ENCODE peak calls at places on chromosome 16, in seven cellular contexts. T is right cardiac atrium; D is heart right ventricle; A is left lung; E is CD4-positive, alpha-beta memory T cell; F is endodermal cell; G is tibial artery. B is an unnamed sample. For H3K4me1 and H3K27me3, the result is how much of the 10 kb centered on the place peaks cover.

GRCh38 chr16:19088341-19088916 is 21.0 kb downstream of the COQ7 start:
- DNase-seq in T (no peak), D (no peak), A (no peak), E (no peak), F (peak), G (peak), B (no peak)

GRCh38 chr16:84340305-84341040 is 27.9 kb upstream of the ATP2C2 start:
- DNase-seq in T (no peak), D (no peak), A (no peak), E (no peak), F (no peak), G (no peak), B (no peak)

GRCh38 chr16:24993722-24994686 is 21.2 kb downstream of the ARHGAP17 start:
- DNase-seq in T (no peak), D (no peak), A (no peak), E (no peak), F (no peak), G (no peak), B (no peak)

GRCh38 chr16:9378876-9379275 is 287.4 kb downstream of the HAPSTR1 start:
- DNase-seq in T (no peak), D (no peak), A (no peak), E (no peak), F (no peak), G (no peak), B (no peak)

GRCh38 chr16:87295259-87295658 is 21.9 kb downstream of the C16orf95 start:
- DNase-seq in T (no peak), D (no peak), A (no peak), E (peak), F (no peak), G (no peak), B (no peak)

GRCh38 chr16:77657016-77657415 is 65.3 kb upstream of the NUDT7 start:
- DNase-seq in T (no peak), D (no peak), A (no peak), E (no peak), F (peak), G (no peak), B (no peak)

GRCh38 chr16:85303354-85303883 is 191.1 kb upstream of the CIBAR2 start:
- DNase-seq in T (peak), D (peak), A (peak), E (peak), F (peak), G (peak), B (no peak)

GRCh38 chr16:22253272-22253671 is 43.9 kb upstream of the POLR3E start:
- DNase-seq in T (no peak), D (no peak), A (no peak), E (no peak), F (no peak), G (no peak), B (no peak)

GRCh38 chr16:20939599-20939998 is 39.0 kb downstream of the LYRM1 start:
- DNase-seq in T (no peak), D (no peak), A (no peak), E (no peak), F (no peak), G (no peak), B (no peak)

GRCh38 chr16:88285514-88285822 is 97.3 kb upstream of the ZNF469 start:
- DNase-seq in T (peak), D (no peak), A (peak), E (no peak), F (no peak), G (no peak), B (no peak)

GRCh38 chr16:2785101-2785991 is 2.0 kb downstream of the PRSS33 start:
- DNase-seq in T (no peak), D (no peak), A (peak), E (peak), F (peak), G (no peak), B (peak)

GRCh38 chr16:3484328-3485096 is 10.8 kb downstream of the C16orf90 start:
- DNase-seq in T (peak), D (no peak), A (no peak), E (no peak), F (peak), G (no peak), B (no peak)

GRCh38 chr16:872436-873242 is 72.1 kb upstream of the GNG13 start:
- DNase-seq in T (peak), D (no peak), A (peak), E (no peak), F (no peak), G (no peak), B (no peak)

GRCh38 chr16:65463652-65464260 is 341.9 kb upstream of the CDH11 start:
- DNase-seq in T (no peak), D (no peak), A (no peak), E (no peak), F (no peak), G (no peak), B (no peak)

GRCh38 chr16:84027607-84028006 is 15.0 kb downstream of the SLC38A8 start:
- DNase-seq in T (no peak), D (no peak), A (peak), E (no peak), F (no peak), G (no peak), B (no peak)

GRCh38 chr16:75264999-75265910 is 13.8 kb upstream of the BCAR1 start:
- DNase-seq in T (peak), D (peak), A (peak), E (no peak), F (peak), G (peak), B (peak)

GRCh38 chr16:1181715-1182671 is 29.1 kb downstream of the CACNA1H start:
- DNase-seq in T (peak), D (peak), A (peak), E (no peak), F (no peak), G (peak), B (no peak)

GRCh38 chr16:64971211-64971610 is 150.7 kb downstream of the CDH11 start:
- DNase-seq in T (no peak), D (no peak), A (no peak), E (no peak), F (no peak), G (no peak), B (no peak)

GRCh38 chr16:14486520-14487303 is 143.3 kb downstream of the PARN start:
- DNase-seq in T (peak), D (peak), A (no peak), E (no peak), F (peak), G (peak), B (peak)

GRCh38 chr16:11612110-11612981 is 25.6 kb upstream of the LITAF start:
- DNase-seq in T (no peak), D (no peak), A (peak), E (no peak), F (peak), G (no peak), B (no peak)

GRCh38 chr16:89921699-89922476 is 1.3 kb upstream of the TUBB3 start:
- DNase-seq in T (peak), D (peak), A (peak), E (no peak), F (peak), G (peak), B (peak)
- H3K4me1 ChIP-seq in T (under half), D (half or more), A (half or more), E (half or more), F (under half), G (half or more), B (half or more)

DNA sequence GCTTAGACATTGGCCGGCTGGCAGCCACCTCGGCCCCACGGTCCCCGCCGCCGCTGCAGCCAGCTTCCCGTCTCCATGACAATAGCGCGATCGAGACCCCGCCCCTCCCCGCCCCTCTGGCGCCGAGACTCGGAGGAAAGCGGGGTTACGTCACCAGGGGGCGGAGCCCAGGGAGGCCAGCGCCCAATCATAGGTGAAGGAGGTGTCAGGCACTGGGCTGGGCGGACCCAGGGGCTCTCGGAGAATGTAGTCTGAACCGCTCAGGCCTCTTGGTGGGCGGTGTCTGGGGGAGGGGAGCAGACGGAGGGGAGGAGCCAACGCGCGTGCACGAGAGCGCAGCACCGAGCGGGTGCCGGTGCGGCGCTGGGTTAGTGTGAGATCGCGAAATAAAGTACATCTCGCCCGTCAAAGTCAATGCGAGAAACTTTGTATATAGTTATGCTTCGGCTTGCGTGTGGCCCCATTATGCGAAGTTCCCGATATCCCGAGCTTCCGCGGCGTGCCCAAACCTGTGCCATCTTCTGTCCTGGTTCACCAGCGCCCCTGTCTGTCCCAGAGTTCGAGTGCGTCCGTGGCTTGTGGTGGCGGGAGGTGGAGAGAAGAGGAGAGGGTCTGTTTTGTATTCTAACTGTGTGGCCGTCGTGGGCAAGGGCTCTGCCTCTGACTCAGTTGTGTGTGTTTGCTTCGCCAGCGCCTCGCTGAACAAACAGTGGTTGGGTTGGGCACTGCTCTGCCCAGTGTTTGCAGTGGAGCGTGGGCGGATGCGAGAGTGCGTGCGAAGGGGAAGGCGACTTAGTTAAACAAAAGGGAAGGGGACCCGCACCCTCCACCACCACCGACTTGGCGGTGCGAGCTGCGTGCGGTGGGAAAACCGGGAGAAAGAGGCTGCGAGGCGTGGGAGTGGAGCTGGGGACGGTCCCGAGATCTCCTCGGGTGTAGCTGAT is 1.3 kb upstream of the IRX5 start:
- DNase-seq in T (peak), D (peak), A (peak), E (peak), F (peak), G (peak), B (peak)
- H3K27me3 ChIP-seq in T (under half), D (under half), A (half or more), E (under half), F (under half), G (under half), B (under half)

GRCh38 chr16:89466920-89467319 is 23.4 kb downstream of the ANKRD11 start:
- DNase-seq in T (no peak), D (no peak), A (no peak), E (no peak), F (no peak), G (no peak), B (no peak)
- H3K4me1 ChIP-seq in T (under half), D (half or more), A (half or more), E (half or more), F (under half), G (under half), B (under half)

GRCh38 chr16:57889960-57890751 is 80.8 kb downstream of the CNGB1 start:
- DNase-seq in T (peak), D (no peak), A (no peak), E (no peak), F (no peak), G (no peak), B (no peak)
- H3K27me3 ChIP-seq in T (under half), D (under half), A (under half), E (under half), F (under half), G (under half), B (under half)